ENCODE peak calls at places on chromosomes 4 and X, in seven cellular contexts. D is mammary epithelial cell; T is HFFc6; N is smooth muscle cell of the brain vasculature; S is CD4-positive, alpha-beta T cell; R is stimulated activated CD4-positive, alpha-beta T cell treated with anti-CD3 and anti-CD28 coated beads, TNF-alpha, amount 100 ng/mL, for 1 hour; C is T-cell. I is an unnamed sample.

GRCh38 chr4:176781739-176782100 is 11.0 kb downstream of the VEGFC start:
- DNase-seq in T (no peak), D (no peak), S (no peak), R (no peak), N (no peak), C (no peak), I (no peak)

GRCh38 chr4:105058177-105058812 is 88.4 kb upstream of the TET2 start:
- DNase-seq in N (no peak), T (no peak), R (no peak), C (no peak), S (no peak), D (peak; percentile 87), I (no peak)

GRCh38 chrX:114611018-114611619 is 27.2 kb downstream of the HTR2C start:
- DNase-seq in S (no peak), R (no peak), T (peak; percentile 36), C (no peak), D (peak; percentile 17), N (peak; percentile 12), I (no peak)

GRCh38 chrX:103953353-103953752 is 9.1 kb upstream of the TMSB15B start:
- DNase-seq in S (no peak), C (no peak), R (no peak), N (no peak), D (no peak), T (no peak), I (no peak)

GRCh38 chr4:7347981-7348380 is 86.7 kb downstream of the PSAPL1 start:
- DNase-seq in N (no peak), D (no peak), C (no peak), R (no peak), S (no peak), T (peak; percentile 23), I (no peak)

GRCh38 chrX:122770581-122770980 is 413.5 kb upstream of the GRIA3 start:
- DNase-seq in C (no peak), N (no peak), R (no peak), D (no peak), T (no peak), S (no peak), I (no peak)

GRCh38 chr4:153111426-153112070 is 92.7 kb upstream of the TRIM2 start:
- DNase-seq in N (no peak), C (no peak), R (no peak), S (no peak), D (no peak), T (no peak), I (no peak)

GRCh38 chrX:8815460-8816065 is 14.4 kb upstream of the FAM9A start:
- DNase-seq in D (peak; percentile 33), R (no peak), T (peak; percentile 2), C (no peak), S (no peak), N (no peak), I (no peak)

GRCh38 chr4:41865981-41866798 is 69.0 kb upstream of the TMEM33 start:
- DNase-seq in T (no peak), R (no peak), C (no peak), S (no peak), D (no peak), N (no peak), I (no peak)

GRCh38 chr4:152937535-152938236 is 1.6 kb downstream of the FHDC1 start:
- DNase-seq in C (no peak), T (no peak), R (no peak), S (no peak), D (peak; percentile 58), N (no peak), I (peak; percentile 59)

GRCh38 chr4:133129237-133129636 is 19.9 kb upstream of the PCDH10 start:
- DNase-seq in R (no peak), S (no peak), D (no peak), T (peak; percentile 39), C (no peak), N (no peak), I (no peak)

GRCh38 chr4:148089624-148090023 is 352.6 kb downstream of the NR3C2 start:
- DNase-seq in N (no peak), R (no peak), T (no peak), D (no peak), C (no peak), S (no peak), I (no peak)

GRCh38 chrX:108537005-108537404 is 97.4 kb downstream of the COL4A5 start:
- DNase-seq in R (no peak), T (peak; percentile 26), C (no peak), N (peak; percentile 6), D (peak; percentile 29), S (no peak), I (no peak)

GRCh38 chr4:117085185-117085701 is at the start of gene TRAM1L1:
- DNase-seq in T (no peak), S (no peak), C (no peak), R (no peak), N (peak; percentile 36), D (peak; percentile 41), I (peak; percentile 86)

GRCh38 chrX:85992811-85993229 is 54.5 kb downstream of the CHM start:
- DNase-seq in S (no peak), T (peak; percentile 35), R (no peak), C (no peak), N (no peak), D (peak; percentile 45), I (no peak)

GRCh38 chrX:150536455-150537116 is 31.8 kb upstream of the MTM1 start:
- DNase-seq in C (no peak), R (no peak), N (no peak), S (no peak), D (no peak), T (no peak), I (no peak)

GRCh38 chrX:103741879-103742278 is 31.2 kb downstream of the TMEM31 start:
- DNase-seq in R (no peak), D (no peak), T (peak; percentile 12), S (no peak), N (no peak), C (no peak), I (no peak)

GRCh38 chrX:139889760-139890159 is 43.1 kb downstream of the ATP11C start:
- DNase-seq in D (peak; percentile 18), T (peak; percentile 11), R (no peak), S (no peak), N (no peak), C (no peak), I (no peak)

GRCh38 chr4:84058201-84058600 is 440.9 kb downstream of the NKX6-1 start:
- DNase-seq in N (no peak), C (no peak), T (no peak), S (no peak), D (no peak), R (no peak), I (no peak)

GRCh38 chr4:118953276-118953675 is 64.6 kb downstream of the SYNPO2 start:
- DNase-seq in C (no peak), R (no peak), T (no peak), S (no peak), D (no peak), N (no peak), I (no peak)

GRCh38 chr4:156959298-156959702 is 12.3 kb downstream of the PDGFC start:
- DNase-seq in C (no peak), N (no peak), T (peak; percentile 70), D (no peak), R (no peak), S (no peak), I (no peak)

GRCh38 chrX:70289168-70289792 is 447 bp downstream of the PDZD11 start:
- DNase-seq in T (peak; percentile 2), R (no peak), C (no peak), D (no peak), S (no peak), N (no peak), I (no peak)

GRCh38 chrX:98068210-98068609 is 1184.5 kb downstream of the RPA4 start:
- DNase-seq in N (peak; percentile 13), C (no peak), R (no peak), S (no peak), D (no peak), T (peak; percentile 0), I (no peak)

GRCh38 chr4:86926428-86927086 is 8.3 kb upstream of the AFF1 start:
- DNase-seq in C (no peak), D (peak; percentile 64), N (no peak), R (no peak), T (no peak), S (no peak), I (no peak)

GRCh38 chr4:83276299-83277040 is 8.1 kb downstream of the COQ2 start:
- DNase-seq in R (no peak), T (peak; percentile 44), N (no peak), D (no peak), C (no peak), S (no peak), I (no peak)

GRCh38 chrX:135480076-135480475 is 40.4 kb upstream of the INTS6L start:
- DNase-seq in S (no peak), D (no peak), N (no peak), T (no peak), C (no peak), R (no peak), I (no peak)

GRCh38 chr4:9703391-9703790 is 78.0 kb upstream of the DRD5 start:
- DNase-seq in C (peak; percentile 49), D (peak; percentile 34), S (peak; percentile 54), R (peak; percentile 22), T (no peak), N (no peak), I (no peak)